ENCODE peak calls at places on chromosomes 11 and 22, in five cellular contexts. F is astrocyte of the spinal cord, G is endothelial cell of umbilical vein, D is cardiac fibroblast, W is T-cell. X is an unnamed sample.

GRCh38 chr11:47924184-47924671 is 56.1 kb upstream of the PTPRJ start:
- DNase-seq in G (peak; percentile 35), F (peak; percentile 62), W (no peak), D (peak; percentile 84), X (no peak)

GRCh38 chr11:27497284-27497866 is 9.2 kb downstream of the LIN7C start:
- DNase-seq in W (no peak), G (peak; percentile 43), D (peak; percentile 54), F (peak; percentile 45), X (no peak)

GRCh38 chr11:120562806-120563425 is 51.4 kb downstream of the GRIK4 start:
- DNase-seq in G (no peak), D (no peak), W (no peak), F (no peak), X (no peak)

GRCh38 chr11:108147150-108147549 is 25.8 kb downstream of the ACAT1 start:
- DNase-seq in G (no peak), D (no peak), F (no peak), W (no peak), X (no peak)

GRCh38 chr11:93585758-93586157 is 42.6 kb upstream of the SMCO4 start:
- DNase-seq in F (peak; percentile 62), G (no peak), W (no peak), D (peak; percentile 55), X (no peak)

GRCh38 chr22:50293441-50294318 is 13.8 kb downstream of the PLXNB2 start:
- DNase-seq in D (peak; percentile 68), W (no peak), G (peak; percentile 83), F (peak; percentile 65), X (no peak)

GRCh38 chr11:46391578-46392420 is at the start of gene CHRM4:
- DNase-seq in D (no peak), G (peak; percentile 40), F (no peak), W (no peak), X (no peak)

GRCh38 chr11:46238078-46238966 is 39.1 kb upstream of the CREB3L1 start:
- DNase-seq in F (peak; percentile 59), D (peak; percentile 62), W (peak; percentile 25), G (peak; percentile 82), X (peak; percentile 54)

GRCh38 chr22:28951530-28951929 is 68.2 kb downstream of the ZNRF3 start:
- DNase-seq in G (no peak), W (no peak), F (no peak), D (no peak), X (no peak)

GRCh38 chr11:34050967-34051348 is 573 bp upstream of the CAPRIN1 start:
- DNase-seq in D (peak; percentile 62), G (no peak), F (no peak), W (no peak), X (no peak)

GRCh38 chr11:9219115-9219514 is 46.0 kb downstream of the DENND5A start:
- DNase-seq in G (peak; percentile 36), W (no peak), D (peak; percentile 90), F (no peak), X (no peak)